ENCODE peak calls at places on chromosome 10, in ten cellular contexts. One of them, this sample, is unnamed.
A peak's percentile ranks its signal among the peaks of the same experiment; 100 is the strongest.

GRCh38 chr10:70693619-70694286 is 21.4 kb downstream of the ADAMTS14 start:
- DNase-seq in hepatic stellate cell: peak; percentile 60
- DNase-seq in GDM1: no peak
- DNase-seq in skeletal muscle cell: peak; percentile 57
- DNase-seq in NCI-H2171: no peak
- DNase-seq in endothelial cell: no peak
- DNase-seq in activated effector memory CD4-positive, alpha-beta T cell treated with anti-CD3 and anti-CD28 coated beads, Interleukin-2, amount 50 U/mL, for 16 hours: no peak
- DNase-seq in stimulated activated CD8-positive, alpha-beta memory T cell treated with anti-CD3 and anti-CD28 coated beads, Interleukin-15, amount 100 ng/mL, for 24 hours: no peak
- DNase-seq in retina: no peak
- DNase-seq in EH: peak; percentile 98
- DNase-seq in this sample: no peak

GRCh38 chr10:7622969-7623368 is 43.8 kb downstream of the ITIH5 start:
- DNase-seq in EH: no peak
- DNase-seq in NCI-H2171: no peak
- DNase-seq in skeletal muscle cell: no peak
- DNase-seq in hepatic stellate cell: no peak
- DNase-seq in activated effector memory CD4-positive, alpha-beta T cell treated with anti-CD3 and anti-CD28 coated beads, Interleukin-2, amount 50 U/mL, for 16 hours: no peak
- DNase-seq in stimulated activated CD8-positive, alpha-beta memory T cell treated with anti-CD3 and anti-CD28 coated beads, Interleukin-15, amount 100 ng/mL, for 24 hours: no peak
- DNase-seq in GDM1: no peak
- DNase-seq in endothelial cell: peak; percentile 59
- DNase-seq in retina: no peak
- DNase-seq in this sample: no peak

GRCh38 chr10:60646966-60647796 is 131.1 kb upstream of the CDK1 start:
- DNase-seq in activated effector memory CD4-positive, alpha-beta T cell treated with anti-CD3 and anti-CD28 coated beads, Interleukin-2, amount 50 U/mL, for 16 hours: no peak
- DNase-seq in retina: peak; percentile 34
- DNase-seq in skeletal muscle cell: no peak
- DNase-seq in stimulated activated CD8-positive, alpha-beta memory T cell treated with anti-CD3 and anti-CD28 coated beads, Interleukin-15, amount 100 ng/mL, for 24 hours: no peak
- DNase-seq in hepatic stellate cell: no peak
- DNase-seq in NCI-H2171: no peak
- DNase-seq in EH: peak; percentile 64
- DNase-seq in endothelial cell: peak; percentile 63
- DNase-seq in GDM1: peak; percentile 9
- DNase-seq in this sample: peak; percentile 23

GRCh38 chr10:53403688-53404087 is 631.1 kb upstream of the MBL2 start:
- DNase-seq in endothelial cell: no peak
- DNase-seq in skeletal muscle cell: no peak
- DNase-seq in EH: peak; percentile 1
- DNase-seq in stimulated activated CD8-positive, alpha-beta memory T cell treated with anti-CD3 and anti-CD28 coated beads, Interleukin-15, amount 100 ng/mL, for 24 hours: no peak
- DNase-seq in retina: no peak
- DNase-seq in hepatic stellate cell: no peak
- DNase-seq in GDM1: no peak
- DNase-seq in activated effector memory CD4-positive, alpha-beta T cell treated with anti-CD3 and anti-CD28 coated beads, Interleukin-2, amount 50 U/mL, for 16 hours: no peak
- DNase-seq in NCI-H2171: no peak
- DNase-seq in this sample: no peak

GRCh38 chr10:74056081-74056818 is 58.3 kb downstream of the VCL start:
- DNase-seq in stimulated activated CD8-positive, alpha-beta memory T cell treated with anti-CD3 and anti-CD28 coated beads, Interleukin-15, amount 100 ng/mL, for 24 hours: no peak
- DNase-seq in hepatic stellate cell: peak; percentile 35
- DNase-seq in NCI-H2171: no peak
- DNase-seq in skeletal muscle cell: no peak
- DNase-seq in endothelial cell: no peak
- DNase-seq in GDM1: no peak
- DNase-seq in retina: no peak
- DNase-seq in EH: peak; percentile 77
- DNase-seq in activated effector memory CD4-positive, alpha-beta T cell treated with anti-CD3 and anti-CD28 coated beads, Interleukin-2, amount 50 U/mL, for 16 hours: no peak
- DNase-seq in this sample: peak; percentile 42

GRCh38 chr10:132678436-132679216 is 107.3 kb downstream of the NKX6-2 start:
- DNase-seq in stimulated activated CD8-positive, alpha-beta memory T cell treated with anti-CD3 and anti-CD28 coated beads, Interleukin-15, amount 100 ng/mL, for 24 hours: no peak
- DNase-seq in hepatic stellate cell: no peak
- DNase-seq in EH: no peak
- DNase-seq in skeletal muscle cell: no peak
- DNase-seq in retina: no peak
- DNase-seq in endothelial cell: no peak
- DNase-seq in activated effector memory CD4-positive, alpha-beta T cell treated with anti-CD3 and anti-CD28 coated beads, Interleukin-2, amount 50 U/mL, for 16 hours: peak; percentile 39
- DNase-seq in GDM1: no peak
- DNase-seq in NCI-H2171: no peak
- DNase-seq in this sample: no peak

GRCh38 chr10:122557516-122557915 is 3.0 kb upstream of the DMBT1 start:
- DNase-seq in stimulated activated CD8-positive, alpha-beta memory T cell treated with anti-CD3 and anti-CD28 coated beads, Interleukin-15, amount 100 ng/mL, for 24 hours: no peak
- DNase-seq in activated effector memory CD4-positive, alpha-beta T cell treated with anti-CD3 and anti-CD28 coated beads, Interleukin-2, amount 50 U/mL, for 16 hours: no peak
- DNase-seq in NCI-H2171: no peak
- DNase-seq in hepatic stellate cell: no peak
- DNase-seq in skeletal muscle cell: no peak
- DNase-seq in endothelial cell: no peak
- DNase-seq in retina: no peak
- DNase-seq in GDM1: no peak
- DNase-seq in EH: no peak
- DNase-seq in this sample: no peak

GRCh38 chr10:114917927-114918672 is 19.9 kb upstream of the TRUB1 start:
- DNase-seq in retina: no peak
- DNase-seq in stimulated activated CD8-positive, alpha-beta memory T cell treated with anti-CD3 and anti-CD28 coated beads, Interleukin-15, amount 100 ng/mL, for 24 hours: no peak
- DNase-seq in EH: peak; percentile 11
- DNase-seq in GDM1: no peak
- DNase-seq in hepatic stellate cell: no peak
- DNase-seq in endothelial cell: no peak
- DNase-seq in NCI-H2171: no peak
- DNase-seq in skeletal muscle cell: no peak
- DNase-seq in activated effector memory CD4-positive, alpha-beta T cell treated with anti-CD3 and anti-CD28 coated beads, Interleukin-2, amount 50 U/mL, for 16 hours: no peak
- DNase-seq in this sample: no peak

GRCh38 chr10:47035447-47036337 is 124.5 kb downstream of the PTPN20 start:
- DNase-seq in NCI-H2171: no peak
- DNase-seq in skeletal muscle cell: no peak
- DNase-seq in hepatic stellate cell: no peak
- DNase-seq in endothelial cell: no peak
- DNase-seq in GDM1: no peak
- DNase-seq in EH: no peak
- DNase-seq in activated effector memory CD4-positive, alpha-beta T cell treated with anti-CD3 and anti-CD28 coated beads, Interleukin-2, amount 50 U/mL, for 16 hours: peak; percentile 25
- DNase-seq in retina: no peak
- DNase-seq in stimulated activated CD8-positive, alpha-beta memory T cell treated with anti-CD3 and anti-CD28 coated beads, Interleukin-15, amount 100 ng/mL, for 24 hours: no peak
- DNase-seq in this sample: no peak

GRCh38 chr10:61376908-61377368 is 76.2 kb downstream of the TMEM26 start:
- DNase-seq in NCI-H2171: no peak
- DNase-seq in endothelial cell: no peak
- DNase-seq in EH: no peak
- DNase-seq in activated effector memory CD4-positive, alpha-beta T cell treated with anti-CD3 and anti-CD28 coated beads, Interleukin-2, amount 50 U/mL, for 16 hours: no peak
- DNase-seq in skeletal muscle cell: no peak
- DNase-seq in hepatic stellate cell: no peak
- DNase-seq in retina: no peak
- DNase-seq in stimulated activated CD8-positive, alpha-beta memory T cell treated with anti-CD3 and anti-CD28 coated beads, Interleukin-15, amount 100 ng/mL, for 24 hours: no peak
- DNase-seq in GDM1: no peak
- DNase-seq in this sample: no peak

GRCh38 chr10:102599565-102600327 is 44.5 kb upstream of the TRIM8 start:
- DNase-seq in GDM1: peak; percentile 96
- DNase-seq in skeletal muscle cell: no peak
- DNase-seq in retina: no peak
- DNase-seq in NCI-H2171: no peak
- DNase-seq in hepatic stellate cell: no peak
- DNase-seq in EH: peak; percentile 21
- DNase-seq in endothelial cell: peak; percentile 90
- DNase-seq in activated effector memory CD4-positive, alpha-beta T cell treated with anti-CD3 and anti-CD28 coated beads, Interleukin-2, amount 50 U/mL, for 16 hours: no peak
- DNase-seq in stimulated activated CD8-positive, alpha-beta memory T cell treated with anti-CD3 and anti-CD28 coated beads, Interleukin-15, amount 100 ng/mL, for 24 hours: no peak
- DNase-seq in this sample: no peak

GRCh38 chr10:122590158-122590557 is 29.6 kb downstream of the DMBT1 start:
- DNase-seq in endothelial cell: no peak
- DNase-seq in hepatic stellate cell: no peak
- DNase-seq in NCI-H2171: no peak
- DNase-seq in activated effector memory CD4-positive, alpha-beta T cell treated with anti-CD3 and anti-CD28 coated beads, Interleukin-2, amount 50 U/mL, for 16 hours: no peak
- DNase-seq in GDM1: no peak
- DNase-seq in stimulated activated CD8-positive, alpha-beta memory T cell treated with anti-CD3 and anti-CD28 coated beads, Interleukin-15, amount 100 ng/mL, for 24 hours: no peak
- DNase-seq in EH: no peak
- DNase-seq in skeletal muscle cell: no peak
- DNase-seq in retina: no peak
- DNase-seq in this sample: no peak

GRCh38 chr10:127906548-127907377 is at the start of gene PTPRE:
- DNase-seq in GDM1: peak; percentile 61
- DNase-seq in NCI-H2171: peak; percentile 29
- DNase-seq in skeletal muscle cell: no peak
- DNase-seq in retina: peak; percentile 77
- DNase-seq in stimulated activated CD8-positive, alpha-beta memory T cell treated with anti-CD3 and anti-CD28 coated beads, Interleukin-15, amount 100 ng/mL, for 24 hours: peak; percentile 56
- DNase-seq in hepatic stellate cell: peak; percentile 32
- DNase-seq in EH: no peak
- DNase-seq in activated effector memory CD4-positive, alpha-beta T cell treated with anti-CD3 and anti-CD28 coated beads, Interleukin-2, amount 50 U/mL, for 16 hours: peak; percentile 89
- DNase-seq in endothelial cell: peak; percentile 87
- DNase-seq in this sample: peak; percentile 77

GRCh38 chr10:62924344-62924748 is 108.2 kb upstream of the EGR2 start:
- DNase-seq in skeletal muscle cell: no peak
- DNase-seq in GDM1: no peak
- DNase-seq in activated effector memory CD4-positive, alpha-beta T cell treated with anti-CD3 and anti-CD28 coated beads, Interleukin-2, amount 50 U/mL, for 16 hours: peak; percentile 63
- DNase-seq in stimulated activated CD8-positive, alpha-beta memory T cell treated with anti-CD3 and anti-CD28 coated beads, Interleukin-15, amount 100 ng/mL, for 24 hours: no peak
- DNase-seq in hepatic stellate cell: no peak
- DNase-seq in endothelial cell: no peak
- DNase-seq in NCI-H2171: no peak
- DNase-seq in retina: peak; percentile 20
- DNase-seq in EH: no peak
- DNase-seq in this sample: no peak

GRCh38 chr10:78594938-78595645 is 473.7 kb upstream of the ZMIZ1 start:
- DNase-seq in endothelial cell: no peak
- DNase-seq in stimulated activated CD8-positive, alpha-beta memory T cell treated with anti-CD3 and anti-CD28 coated beads, Interleukin-15, amount 100 ng/mL, for 24 hours: no peak
- DNase-seq in EH: no peak
- DNase-seq in activated effector memory CD4-positive, alpha-beta T cell treated with anti-CD3 and anti-CD28 coated beads, Interleukin-2, amount 50 U/mL, for 16 hours: no peak
- DNase-seq in GDM1: no peak
- DNase-seq in skeletal muscle cell: no peak
- DNase-seq in retina: no peak
- DNase-seq in hepatic stellate cell: no peak
- DNase-seq in NCI-H2171: no peak
- DNase-seq in this sample: no peak

GRCh38 chr10:95350830-95351228 is 60.0 kb upstream of the PDLIM1 start:
- DNase-seq in activated effector memory CD4-positive, alpha-beta T cell treated with anti-CD3 and anti-CD28 coated beads, Interleukin-2, amount 50 U/mL, for 16 hours: no peak
- DNase-seq in skeletal muscle cell: no peak
- DNase-seq in hepatic stellate cell: no peak
- DNase-seq in retina: peak; percentile 24
- DNase-seq in endothelial cell: no peak
- DNase-seq in NCI-H2171: no peak
- DNase-seq in GDM1: no peak
- DNase-seq in stimulated activated CD8-positive, alpha-beta memory T cell treated with anti-CD3 and anti-CD28 coated beads, Interleukin-15, amount 100 ng/mL, for 24 hours: no peak
- DNase-seq in EH: no peak
- DNase-seq in this sample: no peak

GRCh38 chr10:116836902-116837513 is 12.3 kb upstream of the ENO4 start:
- DNase-seq in stimulated activated CD8-positive, alpha-beta memory T cell treated with anti-CD3 and anti-CD28 coated beads, Interleukin-15, amount 100 ng/mL, for 24 hours: no peak
- DNase-seq in hepatic stellate cell: no peak
- DNase-seq in retina: no peak
- DNase-seq in GDM1: no peak
- DNase-seq in endothelial cell: no peak
- DNase-seq in NCI-H2171: no peak
- DNase-seq in EH: peak; percentile 25
- DNase-seq in skeletal muscle cell: no peak
- DNase-seq in activated effector memory CD4-positive, alpha-beta T cell treated with anti-CD3 and anti-CD28 coated beads, Interleukin-2, amount 50 U/mL, for 16 hours: no peak
- DNase-seq in this sample: no peak

GRCh38 chr10:120634629-120635028 is 177.6 kb downstream of the PLPP4 start:
- DNase-seq in skeletal muscle cell: no peak
- DNase-seq in stimulated activated CD8-positive, alpha-beta memory T cell treated with anti-CD3 and anti-CD28 coated beads, Interleukin-15, amount 100 ng/mL, for 24 hours: no peak
- DNase-seq in GDM1: no peak
- DNase-seq in endothelial cell: no peak
- DNase-seq in retina: no peak
- DNase-seq in NCI-H2171: no peak
- DNase-seq in EH: no peak
- DNase-seq in hepatic stellate cell: no peak
- DNase-seq in activated effector memory CD4-positive, alpha-beta T cell treated with anti-CD3 and anti-CD28 coated beads, Interleukin-2, amount 50 U/mL, for 16 hours: no peak
- DNase-seq in this sample: no peak

GRCh38 chr10:81524467-81524866 is 350.5 kb upstream of the NRG3 start:
- DNase-seq in stimulated activated CD8-positive, alpha-beta memory T cell treated with anti-CD3 and anti-CD28 coated beads, Interleukin-15, amount 100 ng/mL, for 24 hours: no peak
- DNase-seq in skeletal muscle cell: no peak
- DNase-seq in NCI-H2171: no peak
- DNase-seq in GDM1: no peak
- DNase-seq in hepatic stellate cell: no peak
- DNase-seq in retina: no peak
- DNase-seq in EH: no peak
- DNase-seq in activated effector memory CD4-positive, alpha-beta T cell treated with anti-CD3 and anti-CD28 coated beads, Interleukin-2, amount 50 U/mL, for 16 hours: no peak
- DNase-seq in endothelial cell: no peak
- DNase-seq in this sample: no peak

GRCh38 chr10:84537447-84537931 is 209.1 kb downstream of the CCSER2 start:
- DNase-seq in activated effector memory CD4-positive, alpha-beta T cell treated with anti-CD3 and anti-CD28 coated beads, Interleukin-2, amount 50 U/mL, for 16 hours: peak; percentile 70
- DNase-seq in GDM1: peak; percentile 4
- DNase-seq in stimulated activated CD8-positive, alpha-beta memory T cell treated with anti-CD3 and anti-CD28 coated beads, Interleukin-15, amount 100 ng/mL, for 24 hours: no peak
- DNase-seq in NCI-H2171: peak; percentile 9
- DNase-seq in EH: peak; percentile 76
- DNase-seq in hepatic stellate cell: peak; percentile 71
- DNase-seq in endothelial cell: peak; percentile 47
- DNase-seq in skeletal muscle cell: no peak
- DNase-seq in retina: peak; percentile 74
- DNase-seq in this sample: peak; percentile 76

GRCh38 chr10:72316748-72317435 is 37.8 kb downstream of the DNAJB12 start:
- DNase-seq in EH: no peak
- DNase-seq in skeletal muscle cell: no peak
- DNase-seq in retina: no peak
- DNase-seq in endothelial cell: no peak
- DNase-seq in activated effector memory CD4-positive, alpha-beta T cell treated with anti-CD3 and anti-CD28 coated beads, Interleukin-2, amount 50 U/mL, for 16 hours: peak; percentile 83
- DNase-seq in NCI-H2171: no peak
- DNase-seq in hepatic stellate cell: no peak
- DNase-seq in stimulated activated CD8-positive, alpha-beta memory T cell treated with anti-CD3 and anti-CD28 coated beads, Interleukin-15, amount 100 ng/mL, for 24 hours: no peak
- DNase-seq in GDM1: peak; percentile 33
- DNase-seq in this sample: no peak

GRCh38 chr10:10579709-10580108 is 438.0 kb upstream of the CELF2 start:
- DNase-seq in stimulated activated CD8-positive, alpha-beta memory T cell treated with anti-CD3 and anti-CD28 coated beads, Interleukin-15, amount 100 ng/mL, for 24 hours: no peak
- DNase-seq in GDM1: no peak
- DNase-seq in EH: no peak
- DNase-seq in skeletal muscle cell: no peak
- DNase-seq in activated effector memory CD4-positive, alpha-beta T cell treated with anti-CD3 and anti-CD28 coated beads, Interleukin-2, amount 50 U/mL, for 16 hours: no peak
- DNase-seq in NCI-H2171: no peak
- DNase-seq in retina: no peak
- DNase-seq in endothelial cell: no peak
- DNase-seq in hepatic stellate cell: no peak
- DNase-seq in this sample: no peak

GRCh38 chr10:90930070-90930837 is 9.4 kb upstream of the ANKRD1 start:
- DNase-seq in hepatic stellate cell: peak; percentile 33
- DNase-seq in skeletal muscle cell: peak; percentile 84
- DNase-seq in activated effector memory CD4-positive, alpha-beta T cell treated with anti-CD3 and anti-CD28 coated beads, Interleukin-2, amount 50 U/mL, for 16 hours: no peak
- DNase-seq in NCI-H2171: no peak
- DNase-seq in EH: peak; percentile 97
- DNase-seq in endothelial cell: no peak
- DNase-seq in retina: no peak
- DNase-seq in stimulated activated CD8-positive, alpha-beta memory T cell treated with anti-CD3 and anti-CD28 coated beads, Interleukin-15, amount 100 ng/mL, for 24 hours: no peak
- DNase-seq in GDM1: no peak
- DNase-seq in this sample: no peak

GRCh38 chr10:29472268-29473086 is 162.3 kb downstream of the SVIL start:
- DNase-seq in stimulated activated CD8-positive, alpha-beta memory T cell treated with anti-CD3 and anti-CD28 coated beads, Interleukin-15, amount 100 ng/mL, for 24 hours: no peak
- DNase-seq in activated effector memory CD4-positive, alpha-beta T cell treated with anti-CD3 and anti-CD28 coated beads, Interleukin-2, amount 50 U/mL, for 16 hours: no peak
- DNase-seq in NCI-H2171: no peak
- DNase-seq in hepatic stellate cell: no peak
- DNase-seq in endothelial cell: no peak
- DNase-seq in skeletal muscle cell: no peak
- DNase-seq in EH: no peak
- DNase-seq in GDM1: no peak
- DNase-seq in retina: no peak
- DNase-seq in this sample: no peak

GRCh38 chr10:15730341-15730740 is 10.6 kb upstream of the ITGA8 start:
- DNase-seq in stimulated activated CD8-positive, alpha-beta memory T cell treated with anti-CD3 and anti-CD28 coated beads, Interleukin-15, amount 100 ng/mL, for 24 hours: no peak
- DNase-seq in retina: no peak
- DNase-seq in EH: no peak
- DNase-seq in GDM1: no peak
- DNase-seq in NCI-H2171: no peak
- DNase-seq in endothelial cell: no peak
- DNase-seq in skeletal muscle cell: no peak
- DNase-seq in activated effector memory CD4-positive, alpha-beta T cell treated with anti-CD3 and anti-CD28 coated beads, Interleukin-2, amount 50 U/mL, for 16 hours: no peak
- DNase-seq in hepatic stellate cell: no peak
- DNase-seq in this sample: no peak

GRCh38 chr10:48945441-48946143 is 6.0 kb upstream of the LRRC18 start:
- DNase-seq in endothelial cell: no peak
- DNase-seq in stimulated activated CD8-positive, alpha-beta memory T cell treated with anti-CD3 and anti-CD28 coated beads, Interleukin-15, amount 100 ng/mL, for 24 hours: no peak
- DNase-seq in NCI-H2171: no peak
- DNase-seq in retina: no peak
- DNase-seq in activated effector memory CD4-positive, alpha-beta T cell treated with anti-CD3 and anti-CD28 coated beads, Interleukin-2, amount 50 U/mL, for 16 hours: no peak
- DNase-seq in GDM1: no peak
- DNase-seq in EH: no peak
- DNase-seq in hepatic stellate cell: no peak
- DNase-seq in skeletal muscle cell: no peak
- DNase-seq in this sample: no peak

GRCh38 chr10:4663162-4663992 is 162.6 kb upstream of the AKR1E2 start:
- DNase-seq in endothelial cell: no peak
- DNase-seq in EH: peak; percentile 98
- DNase-seq in skeletal muscle cell: peak; percentile 99
- DNase-seq in stimulated activated CD8-positive, alpha-beta memory T cell treated with anti-CD3 and anti-CD28 coated beads, Interleukin-15, amount 100 ng/mL, for 24 hours: no peak
- DNase-seq in retina: peak; percentile 30
- DNase-seq in hepatic stellate cell: peak; percentile 75
- DNase-seq in activated effector memory CD4-positive, alpha-beta T cell treated with anti-CD3 and anti-CD28 coated beads, Interleukin-2, amount 50 U/mL, for 16 hours: no peak
- DNase-seq in NCI-H2171: peak; percentile 76
- DNase-seq in GDM1: no peak
- DNase-seq in this sample: peak; percentile 15